ENCODE peak calls at places on chromosomes 7 and 10, in four cellular contexts. P, X, Z and A are unnamed samples.

GRCh38 chr7:103569621-103570305 is 123.8 kb upstream of the SLC26A5 start:
- DNase-seq in P (no peak), X (no peak), Z (no peak), A (no peak)

GRCh38 chr10:99927719-99928280 is 81.9 kb downstream of the DNMBP start:
- DNase-seq in Z (peak), P (no peak), X (no peak), A (peak)

GRCh38 chr10:78719276-78719675 is 349.5 kb upstream of the ZMIZ1 start:
- DNase-seq in X (no peak), P (no peak), Z (no peak), A (no peak)

GRCh38 chr7:41817386-41817785 is 114.5 kb upstream of the INHBA start:
- DNase-seq in X (no peak), P (no peak), Z (no peak), A (no peak)

GRCh38 chr7:41679566-41679965 is 23.3 kb downstream of the INHBA start:
- DNase-seq in P (no peak), Z (no peak), X (no peak), A (no peak)

GRCh38 chr7:80078159-80078731 is 56.4 kb upstream of the GNAI1 start:
- DNase-seq in P (no peak), X (no peak), Z (no peak), A (peak)

GRCh38 chr10:87960230-87960629 is 96.8 kb downstream of the PTEN start:
- DNase-seq in Z (no peak), P (no peak), X (no peak), A (peak)

GRCh38 chr10:126309193-126309592 is 79.1 kb downstream of the ADAM12 start:
- DNase-seq in P (no peak), X (no peak), Z (peak), A (peak)

GRCh38 chr7:103651978-103652377 is 206.0 kb upstream of the SLC26A5 start:
- DNase-seq in Z (no peak), X (no peak), P (no peak), A (no peak)

GRCh38 chr10:51999089-51999488 is 299.7 kb upstream of the CSTF2T start:
- DNase-seq in Z (no peak), P (no peak), X (no peak), A (no peak)

GRCh38 chr10:29535778-29536459 is 98.9 kb downstream of the SVIL start:
- DNase-seq in Z (no peak), P (no peak), X (no peak), A (no peak)

GRCh38 chr7:22589641-22590141 is 89.7 kb upstream of the STEAP1B start:
- DNase-seq in Z (no peak), X (no peak), P (no peak), A (no peak)

GRCh38 chr7:70354409-70355169 is 756.3 kb downstream of the AUTS2 start:
- DNase-seq in X (no peak), P (no peak), Z (no peak), A (no peak)

GRCh38 chr10:43252785-43253341 is 14.0 kb downstream of the RASGEF1A start:
- DNase-seq in Z (no peak), X (no peak), P (no peak), A (no peak)

GRCh38 chr10:51030480-51030879 is 43.8 kb upstream of the PRKG1 start:
- DNase-seq in P (no peak), Z (no peak), X (no peak), A (no peak)

GRCh38 chr7:56046728-56047445 is 4.4 kb downstream of the PSPH start:
- DNase-seq in X (no peak), P (no peak), Z (peak), A (no peak)

GRCh38 chr7:131604841-131605279 is 48.4 kb upstream of the PODXL start:
- DNase-seq in Z (no peak), P (no peak), X (no peak), A (peak)

GRCh38 chr7:150405584-150406310 is 26.6 kb downstream of the ZNF775 start:
- DNase-seq in P (peak), Z (no peak), X (no peak), A (no peak)
- TF ChIP-seq SMC3 in P (no peak), Z (no peak), X (no peak), A (peak)

DNA sequence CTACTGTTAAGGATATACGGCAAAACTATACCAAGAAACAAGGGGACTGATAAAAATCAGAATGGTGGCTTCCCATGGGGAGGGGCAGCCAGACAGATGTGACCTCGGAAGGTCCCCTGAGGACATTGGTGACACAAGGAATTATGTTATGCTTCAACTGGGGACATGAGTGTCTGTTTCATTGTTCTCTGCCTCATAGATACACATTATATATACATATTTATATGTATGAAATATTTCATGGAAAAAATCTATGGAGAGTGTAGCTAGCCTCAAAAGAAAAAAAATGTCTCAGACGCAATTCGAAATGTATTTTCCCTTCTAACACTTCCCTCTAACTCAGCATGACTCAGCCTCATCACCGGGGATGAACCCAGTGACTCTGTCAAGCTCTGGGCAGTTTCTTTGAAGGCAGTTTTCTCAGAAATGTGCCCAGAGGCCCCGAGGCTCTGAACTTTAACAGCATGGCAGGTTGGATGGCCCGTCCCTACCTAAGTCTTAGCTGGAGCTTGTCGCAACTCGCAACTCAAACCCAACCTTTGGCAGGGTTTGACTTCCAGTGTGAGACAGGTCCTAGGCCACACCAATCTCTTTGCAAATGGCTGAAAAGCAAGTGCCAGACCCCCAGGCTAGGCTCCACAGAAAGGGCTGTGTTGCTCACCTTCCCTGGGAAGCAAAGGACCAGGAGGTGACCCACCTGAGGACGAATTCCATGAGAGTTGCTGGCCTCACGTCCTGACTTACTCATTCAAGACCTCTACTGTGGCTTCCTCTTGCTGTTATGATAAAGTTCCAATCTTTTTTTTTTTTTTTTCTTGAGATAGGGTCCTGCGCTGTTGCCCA is 86.9 kb downstream of the CARD11 start:
- DNase-seq in Z (no peak), P (peak), X (no peak), A (peak)
- TF ChIP-seq ESRRA in Z (no peak), P (peak), X (no peak), A (no peak)

GRCh38 chr10:49241365-49241764 is 53.2 kb upstream of the TMEM273 start:
- DNase-seq in P (no peak), Z (no peak), X (no peak), A (no peak)

GRCh38 chr10:49243139-49243538 is 54.9 kb upstream of the TMEM273 start:
- DNase-seq in P (no peak), X (no peak), Z (no peak), A (no peak)

GRCh38 chr10:49240946-49241345 is 52.8 kb upstream of the TMEM273 start:
- DNase-seq in X (no peak), P (no peak), Z (no peak), A (no peak)

GRCh38 chr10:49242604-49243003 is 54.4 kb upstream of the TMEM273 start:
- DNase-seq in Z (no peak), P (peak), X (no peak), A (no peak)

DNA sequence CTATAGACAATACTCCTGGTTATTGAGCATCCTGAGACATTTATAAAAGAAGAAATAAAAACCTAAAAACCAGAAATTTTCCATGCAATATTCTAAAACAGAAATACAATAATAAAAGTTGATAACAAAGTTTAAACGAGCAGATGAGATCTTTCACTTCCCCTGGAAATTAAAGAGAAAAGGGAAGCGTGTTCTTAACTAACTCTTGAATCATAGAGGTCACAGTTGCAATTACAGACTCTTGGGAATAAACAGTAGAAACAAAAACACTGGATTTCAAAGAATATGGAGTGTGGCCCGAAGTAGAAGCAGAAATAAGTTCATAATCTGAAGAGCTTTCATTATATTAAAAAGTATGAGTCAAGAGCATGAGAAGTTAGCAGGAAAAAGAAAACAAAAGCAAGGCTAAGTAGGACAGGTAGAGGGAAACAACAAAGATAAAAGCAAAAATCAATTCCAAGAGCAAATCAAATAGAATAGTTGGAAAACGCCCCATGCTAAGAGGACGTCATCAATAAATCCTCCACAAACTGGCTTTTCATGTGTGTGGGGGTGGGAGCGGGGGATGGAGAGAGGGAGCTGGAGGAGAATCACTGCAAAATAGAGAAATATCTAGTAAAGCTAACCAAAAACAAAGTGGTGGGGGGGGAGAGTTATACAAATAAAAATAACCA is 55.2 kb upstream of the C10orf71 start:
- DNase-seq in Z (no peak), X (no peak), P (no peak), A (no peak)
- TF ChIP-seq SMC3 in Z (no peak), X (no peak), P (no peak), A (no peak)

GRCh38 chr10:17316488-17317170 is 88.6 kb downstream of the VIM start:
- DNase-seq in X (no peak), Z (no peak), P (no peak), A (no peak)
- TF ChIP-seq ESRRA in X (no peak), Z (no peak), P (no peak), A (no peak)

GRCh38 chr10:108362306-108362705 is 1197.8 kb upstream of the SORCS1 start:
- DNase-seq in P (no peak), X (no peak), Z (no peak), A (no peak)

GRCh38 chr10:108360187-108360586 is 1195.7 kb upstream of the SORCS1 start:
- DNase-seq in P (no peak), X (no peak), Z (no peak), A (no peak)

GRCh38 chr10:108362956-108363355 is 1198.5 kb upstream of the SORCS1 start:
- DNase-seq in Z (no peak), P (no peak), X (no peak), A (no peak)

GRCh38 chr10:108363566-108363965 is 1199.1 kb upstream of the SORCS1 start:
- DNase-seq in X (no peak), P (no peak), Z (no peak), A (no peak)

DNA sequence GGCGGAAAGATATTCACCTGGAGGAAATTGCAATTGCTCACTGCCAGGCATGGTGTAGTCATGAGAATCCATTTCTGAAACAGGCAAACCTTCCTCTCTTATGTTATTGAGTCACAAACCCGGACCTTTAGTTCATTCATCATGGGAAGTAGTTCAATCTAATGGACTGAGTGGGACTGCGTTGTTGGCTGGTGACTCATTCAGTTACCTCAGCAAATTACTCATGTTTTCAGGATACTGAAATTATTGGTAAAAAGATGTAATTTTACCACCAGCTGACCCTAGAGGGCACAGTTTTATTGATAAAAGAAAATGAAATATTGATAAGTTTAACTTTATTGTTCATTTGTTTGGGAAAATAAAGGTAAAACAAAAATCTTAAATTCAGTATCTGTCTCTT is 1194.4 kb upstream of the SORCS1 start:
- DNase-seq in Z (peak), X (peak), P (no peak), A (peak)
- TF ChIP-seq SMC3 in Z (no peak), X (no peak), P (no peak), A (no peak)

GRCh38 chr7:1855396-1856160 is 185.5 kb downstream of the ELFN1 start:
- DNase-seq in Z (no peak), X (no peak), P (no peak), A (no peak)
- TF ChIP-seq ESRRA in Z (no peak), X (no peak), P (no peak), A (no peak)

DNA sequence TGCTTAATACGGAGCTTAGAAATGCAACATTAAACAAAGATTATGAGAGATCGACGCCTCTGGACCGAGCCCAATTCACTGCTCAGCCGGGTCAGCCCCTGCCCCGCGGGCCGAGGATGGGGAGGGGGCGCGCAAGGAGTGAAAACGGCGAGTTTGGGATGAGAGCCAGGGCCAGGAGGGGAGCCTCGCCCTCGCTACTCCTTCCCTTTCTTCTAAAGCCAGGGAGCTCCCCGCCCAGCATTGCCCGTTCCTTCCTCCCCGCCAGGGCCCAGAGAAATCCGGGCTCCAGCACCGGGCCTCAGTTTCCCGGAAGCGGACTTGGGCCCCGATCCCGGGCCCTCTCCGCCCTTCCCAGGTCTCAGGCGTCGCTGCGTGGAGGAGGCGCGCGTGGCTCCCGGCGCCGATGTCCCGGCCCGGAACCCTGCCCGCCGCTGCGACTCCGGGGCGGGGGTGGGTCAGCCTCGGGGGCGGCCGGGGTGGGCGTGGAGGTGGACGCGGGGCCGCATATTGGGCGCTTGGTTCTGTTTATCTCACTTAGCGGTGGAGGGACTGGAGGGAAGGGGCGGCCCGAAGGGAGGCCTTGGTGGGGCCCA is 8.3 kb downstream of the UNCX start:
- DNase-seq in P (no peak), Z (no peak), X (no peak), A (no peak)
- TF ChIP-seq SMC3 in P (no peak), Z (no peak), X (no peak), A (no peak)

GRCh38 chr10:74486659-74487058 is 335.6 kb downstream of the ADK start:
- DNase-seq in X (no peak), Z (no peak), P (no peak), A (no peak)
- TF ChIP-seq ESRRA in X (no peak), Z (no peak), P (no peak), A (no peak)

DNA sequence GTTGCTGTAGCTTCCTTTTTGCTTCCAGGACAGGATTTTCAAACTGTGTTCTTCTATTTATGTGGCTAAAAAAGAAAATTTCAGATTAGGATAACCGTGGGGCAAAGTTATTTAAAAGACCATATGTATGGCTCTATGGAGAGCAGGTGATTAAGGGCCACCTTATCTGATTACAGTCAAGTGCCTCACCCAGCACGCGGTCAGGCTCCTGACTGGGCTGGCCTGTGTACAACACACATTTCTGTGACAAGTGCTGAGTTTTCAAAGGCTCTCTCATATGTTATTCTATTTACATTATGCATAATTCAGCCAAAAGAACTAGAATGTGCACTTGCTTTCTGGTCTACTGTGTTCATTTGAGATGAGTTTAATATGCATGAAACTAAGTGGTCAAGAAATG is 547.4 kb downstream of the PHTF2 start:
- DNase-seq in P (no peak), Z (no peak), X (no peak), A (no peak)
- TF ChIP-seq SMC3 in P (no peak), Z (no peak), X (no peak), A (no peak)